ENCODE peak calls at places on chromosomes 3 and 15, in eight cellular contexts. T is heart right ventricle, F is endodermal cell, J is choroid plexus epithelial cell, B is neural progenitor cell, E is NB4, V is astrocyte, P is fibroblast of lung. N is an unnamed sample.
A peak's percentile ranks its signal among the peaks of the same experiment; 100 is the strongest.

GRCh38 chr3:144229237-144229830 is 257.7 kb downstream of the DIPK2A start:
- DNase-seq in T (no peak), F (no peak), J (no peak), B (no peak), E (no peak), V (no peak), P (no peak), N (no peak)

GRCh38 chr15:58182460-58183163 is 44.4 kb downstream of the AQP9 start:
- DNase-seq in T (peak; percentile 41), F (peak; percentile 87), J (peak; percentile 63), B (peak; percentile 79), E (peak; percentile 53), V (peak; percentile 7), P (peak; percentile 64), N (peak; percentile 57)

GRCh38 chr15:29887719-29888118 is 65.5 kb upstream of the TJP1 start:
- DNase-seq in T (no peak), F (no peak), J (peak; percentile 84), B (no peak), E (no peak), V (no peak), P (peak; percentile 90), N (no peak)

GRCh38 chr3:16476636-16477035 is 36.9 kb downstream of the RFTN1 start:
- DNase-seq in T (no peak), F (no peak), J (peak; percentile 99), B (no peak), E (no peak), V (peak; percentile 98), P (peak; percentile 98), N (no peak)

GRCh38 chr3:139518296-139518695 is 21.2 kb downstream of the RBP1 start:
- DNase-seq in T (no peak), F (no peak), J (no peak), B (no peak), E (no peak), V (no peak), P (no peak), N (no peak)

GRCh38 chr3:182258538-182259177 is 534.6 kb upstream of the ATP11B start:
- DNase-seq in T (no peak), F (no peak), J (peak; percentile 45), B (peak; percentile 66), E (peak; percentile 35), V (peak; percentile 42), P (peak; percentile 66), N (no peak)

GRCh38 chr3:110955301-110955880 is 116.2 kb upstream of the NECTIN3 start:
- DNase-seq in T (no peak), F (no peak), J (peak; percentile 73), B (no peak), E (no peak), V (peak; percentile 14), P (peak; percentile 46), N (no peak)

GRCh38 chr3:115704661-115705338 is 81.5 kb downstream of the GAP43 start:
- DNase-seq in T (no peak), F (no peak), J (peak; percentile 56), B (no peak), E (no peak), V (peak; percentile 65), P (peak; percentile 56), N (no peak)

GRCh38 chr3:122874116-122874515 is 79.2 kb downstream of the SLC49A4 start:
- DNase-seq in T (no peak), F (no peak), J (no peak), B (no peak), E (no peak), V (no peak), P (no peak), N (no peak)

GRCh38 chr15:92773340-92773739 is 117.8 kb upstream of the FAM174B start:
- DNase-seq in T (no peak), F (no peak), J (no peak), B (no peak), E (no peak), V (no peak), P (no peak), N (no peak)

GRCh38 chr3:110479676-110480075 is 591.9 kb upstream of the NECTIN3 start:
- DNase-seq in T (no peak), F (no peak), J (no peak), B (no peak), E (no peak), V (no peak), P (no peak), N (no peak)

GRCh38 chr3:102195198-102195948 is 239.4 kb upstream of the ZPLD1 start:
- DNase-seq in T (no peak), F (no peak), J (no peak), B (no peak), E (no peak), V (no peak), P (no peak), N (no peak)

GRCh38 chr15:56984681-56985515 is 66.5 kb downstream of the TCF12 start:
- DNase-seq in T (no peak), F (no peak), J (peak; percentile 40), B (no peak), E (peak; percentile 67), V (peak; percentile 48), P (peak; percentile 39), N (no peak)

GRCh38 chr3:139481116-139481515 is 4.8 kb upstream of the RBP2 start:
- DNase-seq in T (no peak), F (no peak), J (no peak), B (no peak), E (no peak), V (peak; percentile 4), P (no peak), N (no peak)

GRCh38 chr3:50166309-50167019 is 11.3 kb downstream of the SEMA3F start:
- DNase-seq in T (no peak), F (peak; percentile 59), J (no peak), B (no peak), E (no peak), V (peak; percentile 64), P (no peak), N (no peak)

GRCh38 chr3:114624676-114625181 is 330.9 kb downstream of the TIGIT start:
- DNase-seq in T (peak; percentile 89), F (peak; percentile 48), J (peak; percentile 99), B (no peak), E (peak; percentile 6), V (peak; percentile 99), P (peak; percentile 99), N (peak; percentile 95)

GRCh38 chr3:33977227-33977626 is 178.8 kb downstream of the PDCD6IP start:
- DNase-seq in T (no peak), F (no peak), J (no peak), B (no peak), E (no peak), V (no peak), P (no peak), N (no peak)

GRCh38 chr3:111906667-111907066 is 47.6 kb downstream of the PHLDB2 start:
- DNase-seq in T (no peak), F (no peak), J (peak; percentile 24), B (no peak), E (no peak), V (peak; percentile 79), P (peak; percentile 67), N (no peak)

GRCh38 chr3:69738859-69739203 is 433 bp upstream of the MITF start:
- DNase-seq in T (no peak), F (no peak), J (no peak), B (no peak), E (no peak), V (no peak), P (no peak), N (no peak)
- H3K4me3 ChIP-seq in T (peak overlapping the region; percentile 76), F (peak overlapping the region; percentile 92), J (peak overlapping the region; percentile 66), B (peak overlapping the region; percentile 77), E (peak overlapping the region; percentile 59), V (peak overlapping the region; percentile 80), P (peak overlapping the region; percentile 86), N (peak overlapping the region; percentile 94)

DNA sequence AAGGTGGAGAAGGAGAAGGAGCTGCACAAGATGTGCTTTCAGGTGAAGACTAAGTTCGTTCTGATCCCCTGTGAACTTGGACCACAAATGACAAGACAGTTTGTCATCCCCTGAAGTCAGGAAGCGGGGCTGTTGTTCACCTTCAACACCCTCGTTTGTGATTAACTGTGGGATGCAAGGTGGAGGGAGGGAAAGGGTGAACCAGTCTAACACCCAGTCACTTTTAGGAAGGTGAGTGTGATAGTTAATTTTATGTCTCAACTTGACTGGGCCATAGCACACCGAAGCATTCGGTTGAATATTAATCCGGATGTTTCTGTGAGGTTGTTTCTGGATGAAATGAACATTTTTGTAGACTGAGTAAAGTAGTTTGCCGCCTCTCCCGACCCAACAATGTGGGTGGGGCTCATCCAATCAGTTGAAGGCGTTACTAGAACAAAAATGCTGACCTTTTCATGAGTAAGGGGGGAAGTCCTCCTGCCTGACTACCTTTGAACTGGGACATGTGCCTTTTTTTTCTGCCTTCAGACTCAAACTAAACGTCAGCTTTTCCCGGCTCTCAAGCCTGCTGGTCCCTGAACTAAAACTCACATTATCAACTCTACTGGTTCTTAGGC is 263.8 kb upstream of the SLITRK3 start:
- DNase-seq in T (no peak), F (no peak), J (no peak), B (no peak), E (no peak), V (no peak), P (no peak), N (no peak)
- H3K4me3 ChIP-seq in T (no peak overlapping the region), F (no peak overlapping the region), J (no peak overlapping the region), B (no peak overlapping the region), E (no peak overlapping the region), V (no peak overlapping the region), P (no peak overlapping the region), N (no peak overlapping the region)

GRCh38 chr3:45610129-45610528 is 15.6 kb downstream of the LIMD1 start:
- DNase-seq in T (no peak), F (no peak), J (no peak), B (no peak), E (no peak), V (no peak), P (no peak), N (no peak)

GRCh38 chr3:45606991-45607712 is 12.6 kb downstream of the LIMD1 start:
- DNase-seq in T (peak; percentile 50), F (no peak), J (peak; percentile 35), B (no peak), E (no peak), V (peak; percentile 29), P (peak; percentile 50), N (no peak)

GRCh38 chr3:45607790-45608189 is 13.2 kb downstream of the LIMD1 start:
- DNase-seq in T (no peak), F (no peak), J (no peak), B (no peak), E (no peak), V (peak; percentile 55), P (peak; percentile 49), N (no peak)

GRCh38 chr3:45608885-45609284 is 14.3 kb downstream of the LIMD1 start:
- DNase-seq in T (no peak), F (no peak), J (peak; percentile 44), B (no peak), E (no peak), V (peak; percentile 50), P (peak; percentile 70), N (no peak)

DNA sequence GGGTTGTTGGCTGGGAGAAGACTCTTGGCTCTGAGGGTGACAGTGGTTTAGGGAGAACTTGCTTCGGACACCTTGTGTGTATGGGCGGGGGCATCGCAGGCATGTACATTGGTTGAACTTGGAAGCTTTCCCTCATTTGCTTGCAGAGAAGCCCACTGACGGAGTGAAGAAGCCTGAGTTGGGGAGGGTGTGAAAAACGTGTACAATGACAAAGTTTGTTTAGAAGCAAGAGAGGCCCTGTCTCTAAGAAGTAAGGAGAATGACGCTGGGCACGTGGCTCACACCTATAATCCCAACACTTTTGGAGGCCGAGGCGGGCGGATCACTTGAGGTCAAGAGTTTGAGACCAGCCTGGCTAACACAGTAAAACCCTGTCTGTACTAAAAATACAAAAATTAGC is 13.7 kb downstream of the LIMD1 start:
- DNase-seq in T (no peak), F (no peak), J (no peak), B (no peak), E (no peak), V (no peak), P (no peak), N (no peak)
- H3K4me3 ChIP-seq in T (no peak overlapping the region), F (no peak overlapping the region), J (no peak overlapping the region), B (no peak overlapping the region), E (no peak overlapping the region), V (no peak overlapping the region), P (no peak overlapping the region), N (no peak overlapping the region)

GRCh38 chr3:146052791-146053310 is 108.1 kb downstream of the PLOD2 start:
- DNase-seq in T (no peak), F (no peak), J (no peak), B (no peak), E (no peak), V (no peak), P (no peak), N (no peak)
- H3K4me3 ChIP-seq in T (no peak overlapping the region), F (no peak overlapping the region), J (no peak overlapping the region), B (no peak overlapping the region), E (no peak overlapping the region), V (no peak overlapping the region), P (no peak overlapping the region), N (no peak overlapping the region)